ENCODE peak calls at places on chromosomes 13 and 19, in nine cellular contexts. D is pancreas, H is stomach, W is astrocyte, F is upper lobe of left lung, B is neural progenitor cell, Q is cardiac fibroblast, R is AG04450, V is WERI-Rb-1. S is an unnamed sample.

GRCh38 chr13:44243198-44243852 is 130.3 kb upstream of the SERP2 start:
- DNase-seq in D (no peak), H (peak), W (peak), F (peak), B (peak), Q (peak), R (no peak), V (peak), S (peak)

GRCh38 chr13:110005563-110005962 is 219.2 kb upstream of the IRS2 start:
- DNase-seq in D (no peak), H (no peak), W (no peak), F (no peak), B (no peak), Q (no peak), R (no peak), V (no peak), S (no peak)

GRCh38 chr19:13243971-13244370 is 93.8 kb downstream of the IER2 start:
- DNase-seq in D (no peak), H (no peak), W (no peak), F (no peak), B (no peak), Q (no peak), R (no peak), V (no peak), S (no peak)

GRCh38 chr13:106555631-106556328 is 12.2 kb downstream of the ARGLU1 start:
- DNase-seq in D (no peak), H (no peak), W (peak), F (no peak), B (no peak), Q (no peak), R (no peak), V (no peak), S (no peak)

GRCh38 chr19:54881884-54882283 is 7.8 kb downstream of the FCAR start:
- DNase-seq in D (no peak), H (no peak), W (no peak), F (no peak), B (no peak), Q (no peak), R (no peak), V (no peak), S (no peak)

GRCh38 chr19:9009935-9010651 is at the start of gene MUC16:
- DNase-seq in D (no peak), H (no peak), W (no peak), F (no peak), B (no peak), Q (no peak), R (no peak), V (no peak), S (no peak)

GRCh38 chr19:17352608-17353280 is 15.4 kb downstream of the GTPBP3 start:
- DNase-seq in D (no peak), H (no peak), W (no peak), F (no peak), B (no peak), Q (peak), R (no peak), V (no peak), S (no peak)

GRCh38 chr13:22848539-22849052 is 332.2 kb upstream of the SGCG start:
- DNase-seq in D (peak), H (no peak), W (no peak), F (no peak), B (peak), Q (no peak), R (no peak), V (no peak), S (no peak)

GRCh38 chr19:55080915-55081772 is 5.5 kb downstream of the EPS8L1 start:
- DNase-seq in D (peak), H (peak), W (peak), F (peak), B (peak), Q (peak), R (no peak), V (peak), S (peak)

GRCh38 chr19:39631178-39631577 is 24.5 kb upstream of the LGALS16 start:
- DNase-seq in D (no peak), H (no peak), W (no peak), F (no peak), B (no peak), Q (no peak), R (no peak), V (no peak), S (no peak)

DNA sequence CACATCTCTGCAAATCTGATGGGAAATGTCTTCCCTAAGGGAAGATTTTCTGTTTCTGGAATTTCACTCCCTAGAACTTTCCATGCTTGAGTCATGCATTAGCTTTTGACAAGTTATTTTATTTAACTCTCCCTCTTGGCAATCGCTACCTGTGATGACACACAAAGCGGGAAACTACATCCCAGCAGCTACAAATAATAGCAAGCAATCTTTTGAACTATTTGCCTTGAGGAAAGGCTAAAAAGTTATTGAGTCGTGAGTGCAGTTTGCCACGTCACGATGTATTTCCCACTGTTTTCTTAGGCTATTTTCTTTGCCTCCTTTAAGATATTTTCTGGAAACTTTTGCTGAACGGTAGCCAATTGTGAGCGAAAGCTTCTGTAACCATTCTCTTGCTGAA is 353.3 kb upstream of the HTR2A start:
- DNase-seq in D (no peak), H (no peak), W (peak), F (no peak), B (no peak), Q (peak), R (no peak), V (no peak), S (no peak)
- H3K4me3 ChIP-seq in D (no peak), H (no peak), W (no peak), F (no peak), B (no peak), Q (no peak), R (no peak), V (no peak), S (no peak)

GRCh38 chr13:114076329-114076761 is 56.1 kb downstream of the RASA3 start:
- DNase-seq in D (no peak), H (no peak), W (no peak), F (peak), B (no peak), Q (no peak), R (no peak), V (no peak), S (no peak)
- H3K4me3 ChIP-seq in D (no peak), H (no peak), W (no peak), F (no peak), B (no peak), Q (no peak), R (no peak), V (no peak), S (no peak)

GRCh38 chr13:114230575-114230974 is 4.1 kb upstream of the CDC16 start:
- DNase-seq in D (no peak), H (no peak), W (no peak), F (no peak), B (no peak), Q (no peak), R (no peak), V (no peak), S (no peak)

GRCh38 chr13:114231886-114232285 is 2.8 kb upstream of the CDC16 start:
- DNase-seq in D (no peak), H (no peak), W (no peak), F (no peak), B (no peak), Q (no peak), R (no peak), V (no peak), S (no peak)

GRCh38 chr13:114229486-114229885 is 5.2 kb upstream of the CDC16 start:
- DNase-seq in D (no peak), H (no peak), W (peak), F (no peak), B (peak), Q (peak), R (no peak), V (no peak), S (no peak)

GRCh38 chr13:114228176-114228575 is 6.5 kb upstream of the CDC16 start:
- DNase-seq in D (no peak), H (no peak), W (no peak), F (no peak), B (no peak), Q (no peak), R (no peak), V (no peak), S (no peak)

DNA sequence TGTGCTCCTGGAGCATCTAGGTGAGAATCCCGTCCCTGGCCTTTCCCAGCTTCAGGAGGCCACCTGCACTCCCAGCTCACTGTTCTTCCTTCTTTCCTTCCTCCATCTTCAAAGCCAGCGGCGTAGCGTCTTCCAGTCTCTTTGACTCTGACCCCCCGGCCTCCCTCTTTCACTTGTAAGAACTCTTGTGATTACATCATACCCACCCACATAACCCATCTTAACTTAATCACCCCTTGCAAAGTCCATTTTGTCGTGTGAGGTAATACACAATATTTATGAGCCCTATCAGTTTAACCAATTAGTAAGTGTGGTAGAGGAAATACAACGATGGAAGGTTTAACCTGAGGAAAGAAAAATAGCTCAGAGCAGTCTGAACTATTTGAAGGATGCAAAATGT is 4.6 kb upstream of the CDC16 start:
- DNase-seq in D (no peak), H (no peak), W (peak), F (no peak), B (no peak), Q (no peak), R (no peak), V (no peak), S (no peak)
- H3K4me3 ChIP-seq in D (no peak), H (no peak), W (no peak), F (no peak), B (no peak), Q (no peak), R (no peak), V (no peak), S (no peak)

DNA sequence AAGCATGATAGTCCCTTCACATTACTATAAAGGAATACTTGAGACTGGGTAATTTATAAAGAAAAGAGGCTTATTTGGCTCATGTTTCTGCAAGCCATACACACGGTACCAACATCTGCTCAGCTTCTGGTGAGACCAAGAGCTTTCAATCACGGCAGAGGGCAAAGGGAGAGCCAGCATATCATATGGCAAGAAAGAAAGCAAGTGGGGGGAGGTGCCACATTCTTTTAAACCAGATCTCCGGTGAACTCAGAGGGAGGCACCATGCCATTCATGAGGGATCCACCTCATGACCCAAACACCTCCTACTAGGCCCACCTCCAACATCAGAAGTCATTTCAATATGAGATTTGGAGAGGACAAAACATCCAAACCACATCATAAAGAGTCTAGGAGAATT is 20.3 kb downstream of the XPO4 start:
- DNase-seq in D (no peak), H (no peak), W (peak), F (no peak), B (peak), Q (peak), R (no peak), V (peak), S (no peak)
- H3K4me3 ChIP-seq in D (no peak), H (no peak), W (no peak), F (no peak), B (peak), Q (no peak), R (no peak), V (no peak), S (no peak)

GRCh38 chr19:1076951-1077350 is 10.0 kb downstream of the ARHGAP45 start:
- DNase-seq in D (no peak), H (peak), W (no peak), F (peak), B (no peak), Q (no peak), R (no peak), V (no peak), S (no peak)
- H3K4me3 ChIP-seq in D (no peak), H (peak), W (no peak), F (peak), B (no peak), Q (no peak), R (no peak), V (no peak), S (no peak)